ENCODE peak calls at places on chromosomes 16 and 17, in five cellular contexts. One of them, this sample, is unnamed.

GRCh38 chr16:53754938-53755910 is 51.3 kb downstream of the FTO start:
- DNase-seq in breast epithelium: no peak
- DNase-seq in stomach: peak; percentile 65
- DNase-seq in prostate gland: no peak
- DNase-seq in SK-N-SH: no peak
- DNase-seq in this sample: no peak

GRCh38 chr17:40071720-40072480 is 9.1 kb downstream of the THRA start:
- DNase-seq in breast epithelium: peak; percentile 87
- DNase-seq in stomach: peak; percentile 95
- DNase-seq in prostate gland: peak; percentile 88
- DNase-seq in SK-N-SH: peak; percentile 79
- DNase-seq in this sample: peak; percentile 93

GRCh38 chr16:57882797-57883196 is 80.5 kb upstream of the KIFC3 start:
- DNase-seq in breast epithelium: no peak
- DNase-seq in stomach: no peak
- DNase-seq in prostate gland: no peak
- DNase-seq in SK-N-SH: peak; percentile 90
- DNase-seq in this sample: no peak

GRCh38 chr16:9099131-9099625 is 7.7 kb downstream of the HAPSTR1 start:
- DNase-seq in breast epithelium: no peak
- DNase-seq in stomach: peak; percentile 32
- DNase-seq in prostate gland: no peak
- DNase-seq in SK-N-SH: no peak
- DNase-seq in this sample: no peak

GRCh38 chr17:7218166-7218565 is 1.5 kb downstream of the DLG4 start:
- DNase-seq in breast epithelium: no peak
- DNase-seq in stomach: no peak
- DNase-seq in prostate gland: no peak
- DNase-seq in SK-N-SH: no peak
- DNase-seq in this sample: no peak

GRCh38 chr16:10126686-10127085 is 55.5 kb downstream of the GRIN2A start:
- DNase-seq in breast epithelium: no peak
- DNase-seq in stomach: no peak
- DNase-seq in prostate gland: no peak
- DNase-seq in SK-N-SH: no peak
- DNase-seq in this sample: no peak

GRCh38 chr17:2309338-2310143 is 5.8 kb downstream of the SRR start:
- DNase-seq in breast epithelium: no peak
- DNase-seq in stomach: no peak
- DNase-seq in prostate gland: no peak
- DNase-seq in SK-N-SH: no peak
- DNase-seq in this sample: no peak

GRCh38 chr17:73490851-73491250 is 153.4 kb downstream of the SDK2 start:
- DNase-seq in breast epithelium: no peak
- DNase-seq in stomach: no peak
- DNase-seq in prostate gland: no peak
- DNase-seq in SK-N-SH: no peak
- DNase-seq in this sample: no peak

GRCh38 chr16:53609536-53609935 is 94.1 kb downstream of the RPGRIP1L start:
- DNase-seq in breast epithelium: no peak
- DNase-seq in stomach: no peak
- DNase-seq in prostate gland: no peak
- DNase-seq in SK-N-SH: no peak
- DNase-seq in this sample: no peak

GRCh38 chr16:67486805-67487204 is 3.5 kb upstream of the AGRP start:
- DNase-seq in breast epithelium: no peak
- DNase-seq in stomach: no peak
- DNase-seq in prostate gland: no peak
- DNase-seq in SK-N-SH: no peak
- DNase-seq in this sample: no peak
- H3K9me3 ChIP-seq in breast epithelium: no peaks in the 10 kb centered on the region
- H3K9me3 ChIP-seq in stomach: no peaks in the 10 kb centered on the region
- H3K9me3 ChIP-seq in prostate gland: no peaks in the 10 kb centered on the region
- H3K9me3 ChIP-seq in SK-N-SH: no peaks in the 10 kb centered on the region
- H3K9me3 ChIP-seq in this sample: no peaks in the 10 kb centered on the region

DNA sequence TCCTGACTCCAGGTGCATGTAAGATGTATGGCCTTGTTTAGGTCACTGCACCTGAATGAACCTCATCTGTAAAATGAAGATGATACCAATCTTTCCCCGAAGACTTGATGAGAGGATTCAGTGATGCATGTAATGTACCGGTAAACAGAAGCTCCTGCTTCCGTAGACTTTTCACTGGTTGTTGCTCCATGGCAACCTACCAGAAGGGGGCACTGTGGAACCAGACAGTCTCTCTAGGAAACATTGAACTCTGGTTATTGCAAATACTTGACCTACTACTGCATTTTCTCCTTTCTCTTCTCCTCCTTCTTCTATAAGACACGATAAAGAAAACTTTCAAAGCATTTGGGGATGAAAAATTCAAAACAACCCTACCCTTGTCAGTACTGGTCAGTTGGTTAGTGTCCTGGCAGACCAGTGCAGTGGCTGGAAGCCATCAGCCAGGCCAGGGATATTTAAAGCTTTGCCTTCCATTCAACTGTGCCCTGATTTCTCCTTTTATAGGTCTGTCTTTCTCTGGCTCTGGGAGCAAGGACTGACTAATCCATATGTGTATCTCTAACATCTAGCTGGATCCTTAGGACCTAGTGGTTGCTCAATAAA is 667.4 kb upstream of the SALL1 start:
- DNase-seq in breast epithelium: no peak
- DNase-seq in stomach: peak; percentile 78
- DNase-seq in prostate gland: peak; percentile 43
- DNase-seq in SK-N-SH: peak; percentile 28
- DNase-seq in this sample: no peak
- TF ChIP-seq CTCF in breast epithelium: no peak
- TF ChIP-seq CTCF in stomach: no peak
- TF ChIP-seq CTCF in prostate gland: peak; percentile 60
- TF ChIP-seq CTCF in SK-N-SH: peak; percentile 49
- TF ChIP-seq CTCF in this sample: peak; percentile 13

GRCh38 chr17:48045270-48046001 is 2.7 kb upstream of the NFE2L1 start:
- DNase-seq in breast epithelium: no peak
- DNase-seq in stomach: no peak
- DNase-seq in prostate gland: peak; percentile 65
- DNase-seq in SK-N-SH: no peak
- DNase-seq in this sample: no peak
- TF ChIP-seq POLR2AphosphoS5 in breast epithelium: peak; percentile 18
- TF ChIP-seq POLR2AphosphoS5 in stomach: no peak
- TF ChIP-seq POLR2AphosphoS5 in prostate gland: peak; percentile 76
- TF ChIP-seq POLR2AphosphoS5 in SK-N-SH: no peak
- TF ChIP-seq POLR2AphosphoS5 in this sample: no peak

DNA sequence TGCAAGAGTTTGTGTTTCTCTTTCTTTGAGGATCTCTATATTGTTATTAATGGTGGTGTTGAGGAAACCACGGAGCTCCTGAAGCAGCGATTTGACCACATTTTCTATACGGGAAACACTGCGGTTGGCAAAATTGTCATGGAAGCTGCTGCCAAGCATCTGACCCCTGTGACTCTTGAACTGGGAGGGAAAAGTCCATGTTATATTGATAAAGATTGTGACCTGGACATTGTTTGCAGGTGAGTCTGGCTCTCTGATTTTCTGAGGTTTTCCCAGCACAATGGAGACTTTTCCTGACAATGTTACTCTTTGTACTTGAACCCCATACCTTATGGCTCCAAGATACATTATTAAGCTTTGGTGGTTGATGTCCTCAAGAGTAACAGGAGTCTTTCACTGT is 7.8 kb downstream of the ALDH3A2 start:
- DNase-seq in breast epithelium: no peak
- DNase-seq in stomach: no peak
- DNase-seq in prostate gland: no peak
- DNase-seq in SK-N-SH: no peak
- DNase-seq in this sample: no peak
- H3K9me3 ChIP-seq in breast epithelium: no peaks in the 10 kb centered on the region
- H3K9me3 ChIP-seq in stomach: no peaks in the 10 kb centered on the region
- H3K9me3 ChIP-seq in prostate gland: no peaks in the 10 kb centered on the region
- H3K9me3 ChIP-seq in SK-N-SH: no peaks in the 10 kb centered on the region
- H3K9me3 ChIP-seq in this sample: no peaks in the 10 kb centered on the region

GRCh38 chr17:76527430-76528111 is 9.9 kb downstream of the CYGB start:
- DNase-seq in breast epithelium: no peak
- DNase-seq in stomach: peak; percentile 60
- DNase-seq in prostate gland: no peak
- DNase-seq in SK-N-SH: peak; percentile 71
- DNase-seq in this sample: no peak
- TF ChIP-seq CTCF in breast epithelium: peak; percentile 5
- TF ChIP-seq CTCF in stomach: no peak
- TF ChIP-seq CTCF in prostate gland: peak; percentile 23
- TF ChIP-seq CTCF in SK-N-SH: no peak
- TF ChIP-seq CTCF in this sample: peak; percentile 22

This sample was measured in suprapubic skin.